ENCODE peak calls at places on chromosome 21, in four cellular contexts. F, H, K and D are unnamed samples.
A peak's percentile ranks its signal among the peaks of the same experiment; 100 is the strongest.

GRCh38 chr21:44478124-44478800 is 23.0 kb downstream of the LRRC3 start:
- DNase-seq in F (no peak), H (no peak), K (no peak), D (no peak)

GRCh38 chr21:41583274-41583790 is 75.4 kb upstream of the TMPRSS2 start:
- DNase-seq in H (peak; percentile 56), K (peak; percentile 90), F (no peak), D (no peak)

GRCh38 chr21:44449473-44450363 is 5.6 kb upstream of the LRRC3 start:
- DNase-seq in H (no peak), F (no peak), K (no peak), D (no peak)

GRCh38 chr21:43306911-43307676 is 119.8 kb downstream of the SIK1 start:
- DNase-seq in H (peak; percentile 40), F (peak; percentile 25), K (peak; percentile 58), D (peak; percentile 16)

GRCh38 chr21:45286671-45287437 is 841 bp downstream of the POFUT2 start:
- DNase-seq in F (no peak), H (no peak), K (no peak), D (no peak)

GRCh38 chr21:42777757-42778344 is 101.5 kb downstream of the WDR4 start:
- DNase-seq in F (no peak), H (no peak), K (no peak), D (no peak)

GRCh38 chr21:41897047-41897669 is 18.0 kb upstream of the PRDM15 start:
- DNase-seq in F (no peak), H (no peak), K (no peak), D (no peak)

GRCh38 chr21:41766883-41767605 is at the start of gene RIPK4:
- DNase-seq in K (peak; percentile 80), H (peak; percentile 83), F (no peak), D (peak; percentile 78)

GRCh38 chr21:32306021-32306780 is 7.5 kb downstream of the MRAP start:
- DNase-seq in F (no peak), K (no peak), H (no peak), D (no peak)
- TF ChIP-seq CTCF in F (peak; percentile 8), K (peak; percentile 14), H (no peak), D (no peak)

GRCh38 chr21:24042687-24043086 is 1564.6 kb downstream of the MRPL39 start:
- DNase-seq in K (no peak), H (no peak), F (no peak), D (no peak)

GRCh38 chr21:24050233-24050632 is 1557.0 kb downstream of the MRPL39 start:
- DNase-seq in H (no peak), F (no peak), K (no peak), D (no peak)

GRCh38 chr21:24045373-24045772 is 1561.9 kb downstream of the MRPL39 start:
- DNase-seq in K (no peak), H (no peak), F (no peak), D (no peak)

GRCh38 chr21:24046816-24047443 is 1560.4 kb downstream of the MRPL39 start:
- DNase-seq in H (no peak), F (no peak), K (no peak), D (no peak)

GRCh38 chr21:24045775-24046215 is 1561.5 kb downstream of the MRPL39 start:
- DNase-seq in H (peak; percentile 55), K (no peak), F (peak; percentile 86), D (peak; percentile 61)
- TF ChIP-seq CTCF in H (no peak), K (no peak), F (peak; percentile 24), D (peak; percentile 46)

GRCh38 chr21:25871566-25871965 is 136.8 kb downstream of the GABPA start:
- DNase-seq in H (peak; percentile 9), F (no peak), K (peak; percentile 21), D (peak; percentile 20)
- TF ChIP-seq CTCF in H (peak; percentile 17), F (no peak), K (peak; percentile 37), D (no peak)

DNA sequence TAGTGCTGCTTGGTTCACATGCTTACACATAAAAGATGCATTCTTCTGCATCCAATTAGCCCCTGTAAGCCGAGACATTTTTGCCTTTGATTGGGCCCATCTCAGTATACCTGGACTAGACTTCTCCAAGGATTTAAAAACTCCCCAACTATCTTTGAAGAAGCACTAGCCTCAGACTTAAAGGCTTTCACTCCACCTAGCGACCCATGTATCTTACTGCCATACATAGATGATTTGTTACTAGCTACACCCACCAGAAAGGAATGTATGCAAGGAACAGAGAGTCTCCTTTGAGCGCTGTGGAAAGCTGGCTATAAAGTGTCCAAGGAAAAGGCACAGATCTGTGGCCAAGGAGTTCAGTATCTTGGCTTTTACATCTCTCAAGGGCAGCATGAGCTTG is 91.7 kb downstream of the LIPI start:
- DNase-seq in F (no peak), K (no peak), H (no peak), D (no peak)
- TF ChIP-seq CTCF in F (no peak), K (no peak), H (no peak), D (no peak)

DNA sequence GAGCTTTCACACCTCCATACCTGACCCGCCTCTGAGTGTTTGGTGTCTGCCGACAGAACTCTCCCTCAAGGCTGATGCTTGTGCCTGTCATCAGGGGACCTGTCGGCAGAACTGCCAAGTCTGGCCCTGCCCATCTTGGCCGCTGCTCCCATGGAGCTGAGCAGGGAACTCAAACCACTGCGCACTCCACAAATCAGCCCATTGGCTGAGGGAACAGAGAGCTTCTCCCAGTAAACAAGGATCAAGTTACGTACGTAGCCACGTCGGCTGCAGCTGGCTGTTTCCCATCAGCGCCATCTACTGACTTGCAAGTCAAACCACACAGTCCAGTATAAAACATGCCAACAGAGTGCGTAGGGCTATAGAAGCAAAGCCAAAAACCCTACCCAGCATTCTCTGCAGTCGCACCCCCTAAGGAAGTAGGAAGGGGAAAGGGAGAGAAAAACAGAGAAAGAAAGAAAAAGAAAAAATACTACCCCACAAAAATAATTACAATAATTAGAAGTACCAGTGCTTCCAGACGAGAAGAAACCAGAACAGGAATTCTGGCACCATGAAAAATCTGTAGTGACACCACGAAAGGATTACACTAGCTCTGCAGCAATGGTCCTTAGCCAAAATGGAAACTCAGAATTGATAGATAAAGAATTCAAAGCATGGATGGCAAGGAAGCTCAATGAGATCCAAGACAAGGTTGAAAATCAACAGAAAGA is 13.1 kb downstream of the KRTAP13-1 start:
- DNase-seq in F (peak; percentile 84), K (peak; percentile 87), H (peak; percentile 12), D (peak; percentile 20)
- TF ChIP-seq CTCF in F (peak; percentile 50), K (peak; percentile 83), H (no peak), D (peak; percentile 45)

GRCh38 chr21:28793043-28793442 is 199.6 kb downstream of the LTN1 start:
- DNase-seq in F (peak; percentile 74), K (peak; percentile 23), H (no peak), D (no peak)
- TF ChIP-seq CTCF in F (peak; percentile 65), K (peak; percentile 24), H (no peak), D (peak; percentile 19)

DNA sequence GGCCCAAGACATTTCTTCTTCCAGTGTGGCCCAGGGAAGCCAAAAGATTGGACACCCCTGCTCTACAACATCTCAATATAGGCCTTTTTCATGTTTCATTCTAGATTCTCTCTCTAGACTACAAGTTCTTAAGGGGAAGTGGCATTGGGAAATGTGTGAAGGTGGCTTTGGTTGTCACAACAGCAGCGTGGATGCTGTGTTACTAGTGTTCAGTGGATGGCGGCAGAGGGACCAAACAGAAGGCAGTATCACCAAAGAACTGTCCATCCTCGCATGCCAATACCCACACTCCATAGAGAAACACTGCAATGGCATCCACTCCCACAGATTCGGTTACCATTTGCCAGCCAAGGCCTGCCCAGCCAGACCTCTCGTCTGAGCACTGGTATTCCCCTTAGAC is 24.3 kb upstream of the IFNAR2 start:
- DNase-seq in F (no peak), K (no peak), H (no peak), D (peak; percentile 35)
- TF ChIP-seq CTCF in F (no peak), K (no peak), H (no peak), D (no peak)